ENCODE peak calls at places on chromosomes 4 and X, in ten cellular contexts. One of them, this sample, is unnamed. For H3K9me3, the result is how much of the 10 kb centered on the place peaks cover.

GRCh38 chrX:153766871-153767673 is 3.0 kb downstream of the PLXNB3 start:
- DNase-seq in astrocyte: no peak
- DNase-seq in CD4-positive, alpha-beta memory T cell: no peak
- DNase-seq in esophagus squamous epithelium: no peak
- DNase-seq in endothelial cell of umbilical vein: no peak
- DNase-seq in AG04450: no peak
- DNase-seq in naive thymus-derived CD4-positive, alpha-beta T cell: no peak
- DNase-seq in IMR-90: no peak
- DNase-seq in fibroblast of lung: no peak
- DNase-seq in cardiac muscle cell: no peak
- DNase-seq in this sample: no peak

GRCh38 chrX:50470103-50471031 is at the start of gene DGKK:
- DNase-seq in fibroblast of lung: no peak
- DNase-seq in naive thymus-derived CD4-positive, alpha-beta T cell: no peak
- DNase-seq in AG04450: no peak
- DNase-seq in cardiac muscle cell: peak
- DNase-seq in esophagus squamous epithelium: no peak
- DNase-seq in CD4-positive, alpha-beta memory T cell: no peak
- DNase-seq in astrocyte: no peak
- DNase-seq in endothelial cell of umbilical vein: no peak
- DNase-seq in IMR-90: no peak
- DNase-seq in this sample: no peak

GRCh38 chrX:102835504-102836146 is 101.4 kb upstream of the RAB40AL start:
- DNase-seq in esophagus squamous epithelium: no peak
- DNase-seq in AG04450: no peak
- DNase-seq in naive thymus-derived CD4-positive, alpha-beta T cell: peak
- DNase-seq in cardiac muscle cell: peak
- DNase-seq in IMR-90: peak
- DNase-seq in endothelial cell of umbilical vein: peak
- DNase-seq in fibroblast of lung: no peak
- DNase-seq in CD4-positive, alpha-beta memory T cell: no peak
- DNase-seq in astrocyte: no peak
- DNase-seq in this sample: no peak

GRCh38 chrX:39805022-39805421 is 292.7 kb downstream of the BCOR start:
- DNase-seq in CD4-positive, alpha-beta memory T cell: no peak
- DNase-seq in IMR-90: no peak
- DNase-seq in endothelial cell of umbilical vein: no peak
- DNase-seq in astrocyte: no peak
- DNase-seq in naive thymus-derived CD4-positive, alpha-beta T cell: no peak
- DNase-seq in AG04450: no peak
- DNase-seq in fibroblast of lung: no peak
- DNase-seq in esophagus squamous epithelium: no peak
- DNase-seq in cardiac muscle cell: no peak
- DNase-seq in this sample: no peak

GRCh38 chrX:106894978-106895452 is 8.1 kb downstream of the RIPPLY1 start:
- DNase-seq in IMR-90: peak
- DNase-seq in AG04450: peak
- DNase-seq in fibroblast of lung: peak
- DNase-seq in endothelial cell of umbilical vein: peak
- DNase-seq in cardiac muscle cell: no peak
- DNase-seq in naive thymus-derived CD4-positive, alpha-beta T cell: no peak
- DNase-seq in esophagus squamous epithelium: no peak
- DNase-seq in CD4-positive, alpha-beta memory T cell: no peak
- DNase-seq in astrocyte: peak
- DNase-seq in this sample: peak

GRCh38 chr4:90113881-90114457 is 13.2 kb upstream of the CCSER1 start:
- DNase-seq in astrocyte: no peak
- DNase-seq in naive thymus-derived CD4-positive, alpha-beta T cell: no peak
- DNase-seq in CD4-positive, alpha-beta memory T cell: no peak
- DNase-seq in fibroblast of lung: peak
- DNase-seq in esophagus squamous epithelium: no peak
- DNase-seq in IMR-90: no peak
- DNase-seq in AG04450: no peak
- DNase-seq in cardiac muscle cell: no peak
- DNase-seq in endothelial cell of umbilical vein: no peak
- DNase-seq in this sample: no peak

GRCh38 chrX:19920945-19921344 is 33.5 kb upstream of the SH3KBP1 start:
- DNase-seq in AG04450: no peak
- DNase-seq in naive thymus-derived CD4-positive, alpha-beta T cell: no peak
- DNase-seq in cardiac muscle cell: no peak
- DNase-seq in astrocyte: no peak
- DNase-seq in fibroblast of lung: no peak
- DNase-seq in endothelial cell of umbilical vein: no peak
- DNase-seq in CD4-positive, alpha-beta memory T cell: no peak
- DNase-seq in esophagus squamous epithelium: no peak
- DNase-seq in IMR-90: no peak
- DNase-seq in this sample: no peak

GRCh38 chr4:151356510-151356909 is 31.1 kb upstream of the SH3D19 start:
- DNase-seq in IMR-90: peak
- DNase-seq in cardiac muscle cell: no peak
- DNase-seq in naive thymus-derived CD4-positive, alpha-beta T cell: no peak
- DNase-seq in AG04450: no peak
- DNase-seq in astrocyte: peak
- DNase-seq in CD4-positive, alpha-beta memory T cell: no peak
- DNase-seq in fibroblast of lung: peak
- DNase-seq in esophagus squamous epithelium: no peak
- DNase-seq in endothelial cell of umbilical vein: peak
- DNase-seq in this sample: no peak

GRCh38 chrX:108167211-108167872 is 75.8 kb downstream of the ATG4A start:
- DNase-seq in IMR-90: peak
- DNase-seq in fibroblast of lung: peak
- DNase-seq in CD4-positive, alpha-beta memory T cell: no peak
- DNase-seq in esophagus squamous epithelium: no peak
- DNase-seq in cardiac muscle cell: no peak
- DNase-seq in naive thymus-derived CD4-positive, alpha-beta T cell: no peak
- DNase-seq in AG04450: no peak
- DNase-seq in endothelial cell of umbilical vein: peak
- DNase-seq in astrocyte: peak
- DNase-seq in this sample: no peak

GRCh38 chr4:158008551-158009218 is 164.1 kb downstream of the GASK1B start:
- DNase-seq in IMR-90: peak
- DNase-seq in fibroblast of lung: peak
- DNase-seq in naive thymus-derived CD4-positive, alpha-beta T cell: no peak
- DNase-seq in AG04450: no peak
- DNase-seq in astrocyte: peak
- DNase-seq in endothelial cell of umbilical vein: peak
- DNase-seq in esophagus squamous epithelium: no peak
- DNase-seq in cardiac muscle cell: no peak
- DNase-seq in CD4-positive, alpha-beta memory T cell: no peak
- DNase-seq in this sample: no peak

GRCh38 chrX:54961750-54962149 is 32.2 kb downstream of the PFKFB1 start:
- DNase-seq in endothelial cell of umbilical vein: no peak
- DNase-seq in cardiac muscle cell: no peak
- DNase-seq in esophagus squamous epithelium: no peak
- DNase-seq in astrocyte: no peak
- DNase-seq in naive thymus-derived CD4-positive, alpha-beta T cell: no peak
- DNase-seq in IMR-90: no peak
- DNase-seq in fibroblast of lung: no peak
- DNase-seq in CD4-positive, alpha-beta memory T cell: no peak
- DNase-seq in AG04450: no peak
- DNase-seq in this sample: no peak

GRCh38 chrX:109890910-109891502 is 111.9 kb upstream of the TMEM164 start:
- DNase-seq in astrocyte: peak
- DNase-seq in CD4-positive, alpha-beta memory T cell: peak
- DNase-seq in AG04450: no peak
- DNase-seq in endothelial cell of umbilical vein: peak
- DNase-seq in cardiac muscle cell: peak
- DNase-seq in esophagus squamous epithelium: no peak
- DNase-seq in fibroblast of lung: peak
- DNase-seq in IMR-90: peak
- DNase-seq in naive thymus-derived CD4-positive, alpha-beta T cell: peak
- DNase-seq in this sample: peak

GRCh38 chrX:5648941-5649568 is 579.6 kb downstream of the NLGN4X start:
- DNase-seq in esophagus squamous epithelium: no peak
- DNase-seq in IMR-90: no peak
- DNase-seq in CD4-positive, alpha-beta memory T cell: no peak
- DNase-seq in astrocyte: no peak
- DNase-seq in naive thymus-derived CD4-positive, alpha-beta T cell: no peak
- DNase-seq in fibroblast of lung: no peak
- DNase-seq in AG04450: no peak
- DNase-seq in cardiac muscle cell: no peak
- DNase-seq in endothelial cell of umbilical vein: no peak
- DNase-seq in this sample: no peak

GRCh38 chr4:140095694-140096482 is 58.1 kb downstream of the MAML3 start:
- DNase-seq in cardiac muscle cell: peak
- DNase-seq in endothelial cell of umbilical vein: peak
- DNase-seq in naive thymus-derived CD4-positive, alpha-beta T cell: peak
- DNase-seq in astrocyte: peak
- DNase-seq in IMR-90: peak
- DNase-seq in esophagus squamous epithelium: no peak
- DNase-seq in CD4-positive, alpha-beta memory T cell: peak
- DNase-seq in fibroblast of lung: peak
- DNase-seq in AG04450: peak
- DNase-seq in this sample: peak

GRCh38 chr4:167234388-167234881 is at the start of gene SPOCK3:
- DNase-seq in CD4-positive, alpha-beta memory T cell: no peak
- DNase-seq in esophagus squamous epithelium: no peak
- DNase-seq in fibroblast of lung: peak
- DNase-seq in astrocyte: peak
- DNase-seq in endothelial cell of umbilical vein: peak
- DNase-seq in AG04450: no peak
- DNase-seq in cardiac muscle cell: peak
- DNase-seq in IMR-90: no peak
- DNase-seq in naive thymus-derived CD4-positive, alpha-beta T cell: no peak
- DNase-seq in this sample: peak

GRCh38 chr4:74540193-74540592 is 95.3 kb downstream of the AREG start:
- DNase-seq in naive thymus-derived CD4-positive, alpha-beta T cell: no peak
- DNase-seq in AG04450: no peak
- DNase-seq in endothelial cell of umbilical vein: no peak
- DNase-seq in cardiac muscle cell: no peak
- DNase-seq in esophagus squamous epithelium: no peak
- DNase-seq in IMR-90: peak
- DNase-seq in astrocyte: peak
- DNase-seq in fibroblast of lung: peak
- DNase-seq in CD4-positive, alpha-beta memory T cell: no peak
- DNase-seq in this sample: no peak

GRCh38 chr4:60039908-60040307 is 1160.2 kb upstream of the ADGRL3 start:
- DNase-seq in IMR-90: no peak
- DNase-seq in fibroblast of lung: no peak
- DNase-seq in esophagus squamous epithelium: no peak
- DNase-seq in cardiac muscle cell: no peak
- DNase-seq in AG04450: no peak
- DNase-seq in CD4-positive, alpha-beta memory T cell: no peak
- DNase-seq in naive thymus-derived CD4-positive, alpha-beta T cell: no peak
- DNase-seq in astrocyte: no peak
- DNase-seq in endothelial cell of umbilical vein: no peak
- DNase-seq in this sample: no peak

GRCh38 chr4:169791527-169792156 is 33.9 kb upstream of the HPF1 start:
- DNase-seq in CD4-positive, alpha-beta memory T cell: no peak
- DNase-seq in naive thymus-derived CD4-positive, alpha-beta T cell: no peak
- DNase-seq in endothelial cell of umbilical vein: peak
- DNase-seq in fibroblast of lung: peak
- DNase-seq in IMR-90: peak
- DNase-seq in astrocyte: peak
- DNase-seq in esophagus squamous epithelium: no peak
- DNase-seq in AG04450: no peak
- DNase-seq in cardiac muscle cell: peak
- DNase-seq in this sample: peak

DNA sequence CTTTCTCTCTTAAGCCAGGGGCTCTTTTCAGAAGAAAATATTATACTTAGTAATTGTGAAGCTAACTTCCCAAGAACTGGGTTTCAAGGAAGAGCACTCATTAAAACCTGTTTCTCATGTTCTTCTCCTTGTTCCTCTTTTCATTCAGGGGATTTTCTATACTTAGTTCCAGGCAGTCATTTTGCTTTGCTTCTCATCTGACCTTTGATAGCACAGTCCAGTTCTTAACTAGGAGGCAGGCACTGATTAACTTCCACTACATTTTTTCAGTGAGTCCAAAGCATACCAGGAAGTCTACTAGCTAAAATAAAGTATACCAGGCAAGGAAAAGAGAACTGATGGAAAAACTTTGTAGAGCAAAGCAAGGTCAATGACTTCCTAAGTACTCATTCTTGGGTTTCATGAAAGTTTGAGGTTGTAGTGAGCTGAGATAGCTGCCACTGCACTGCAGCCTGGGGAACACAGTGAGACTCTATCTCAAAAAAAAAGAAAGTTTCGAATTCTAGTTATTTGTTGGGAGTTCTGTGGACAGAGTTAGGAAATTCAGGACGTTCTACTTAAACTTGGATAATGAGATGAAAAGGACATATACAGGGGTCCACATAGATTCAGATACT is 190.1 kb upstream of the HS3ST1 start:
- DNase-seq in CD4-positive, alpha-beta memory T cell: no peak
- DNase-seq in AG04450: no peak
- DNase-seq in fibroblast of lung: no peak
- DNase-seq in astrocyte: no peak
- DNase-seq in cardiac muscle cell: peak
- DNase-seq in naive thymus-derived CD4-positive, alpha-beta T cell: no peak
- DNase-seq in IMR-90: no peak
- DNase-seq in endothelial cell of umbilical vein: no peak
- DNase-seq in esophagus squamous epithelium: no peak
- DNase-seq in this sample: no peak
- H3K9me3 ChIP-seq in CD4-positive, alpha-beta memory T cell: under half
- H3K9me3 ChIP-seq in AG04450: under half
- H3K9me3 ChIP-seq in fibroblast of lung: under half
- H3K9me3 ChIP-seq in astrocyte: under half
- H3K9me3 ChIP-seq in cardiac muscle cell: under half
- H3K9me3 ChIP-seq in naive thymus-derived CD4-positive, alpha-beta T cell: under half
- H3K9me3 ChIP-seq in IMR-90: under half
- H3K9me3 ChIP-seq in endothelial cell of umbilical vein: under half
- H3K9me3 ChIP-seq in esophagus squamous epithelium: under half
- H3K9me3 ChIP-seq in this sample: under half

GRCh38 chr4:31530555-31530954 is 810.4 kb downstream of the PCDH7 start:
- DNase-seq in fibroblast of lung: no peak
- DNase-seq in cardiac muscle cell: no peak
- DNase-seq in IMR-90: no peak
- DNase-seq in AG04450: no peak
- DNase-seq in CD4-positive, alpha-beta memory T cell: no peak
- DNase-seq in astrocyte: no peak
- DNase-seq in esophagus squamous epithelium: no peak
- DNase-seq in endothelial cell of umbilical vein: no peak
- DNase-seq in naive thymus-derived CD4-positive, alpha-beta T cell: no peak
- DNase-seq in this sample: no peak
- H3K9me3 ChIP-seq in fibroblast of lung: under half
- H3K9me3 ChIP-seq in cardiac muscle cell: under half
- H3K9me3 ChIP-seq in IMR-90: under half
- H3K9me3 ChIP-seq in AG04450: under half
- H3K9me3 ChIP-seq in CD4-positive, alpha-beta memory T cell: under half
- H3K9me3 ChIP-seq in astrocyte: under half
- H3K9me3 ChIP-seq in esophagus squamous epithelium: under half
- H3K9me3 ChIP-seq in endothelial cell of umbilical vein: under half
- H3K9me3 ChIP-seq in naive thymus-derived CD4-positive, alpha-beta T cell: under half
- H3K9me3 ChIP-seq in this sample: under half

GRCh38 chr4:128247906-128248305 is 39.7 kb downstream of the PGRMC2 start:
- DNase-seq in IMR-90: no peak
- DNase-seq in cardiac muscle cell: no peak
- DNase-seq in endothelial cell of umbilical vein: no peak
- DNase-seq in naive thymus-derived CD4-positive, alpha-beta T cell: no peak
- DNase-seq in fibroblast of lung: no peak
- DNase-seq in AG04450: no peak
- DNase-seq in astrocyte: no peak
- DNase-seq in CD4-positive, alpha-beta memory T cell: no peak
- DNase-seq in esophagus squamous epithelium: no peak
- DNase-seq in this sample: no peak
- H3K9me3 ChIP-seq in IMR-90: under half
- H3K9me3 ChIP-seq in cardiac muscle cell: under half
- H3K9me3 ChIP-seq in endothelial cell of umbilical vein: under half
- H3K9me3 ChIP-seq in naive thymus-derived CD4-positive, alpha-beta T cell: under half
- H3K9me3 ChIP-seq in fibroblast of lung: under half
- H3K9me3 ChIP-seq in AG04450: under half
- H3K9me3 ChIP-seq in astrocyte: under half
- H3K9me3 ChIP-seq in CD4-positive, alpha-beta memory T cell: under half
- H3K9me3 ChIP-seq in esophagus squamous epithelium: under half
- H3K9me3 ChIP-seq in this sample: under half

GRCh38 chr4:41748074-41748787 is at the start of gene PHOX2B:
- DNase-seq in cardiac muscle cell: no peak
- DNase-seq in astrocyte: no peak
- DNase-seq in naive thymus-derived CD4-positive, alpha-beta T cell: no peak
- DNase-seq in IMR-90: no peak
- DNase-seq in fibroblast of lung: no peak
- DNase-seq in AG04450: no peak
- DNase-seq in CD4-positive, alpha-beta memory T cell: no peak
- DNase-seq in endothelial cell of umbilical vein: no peak
- DNase-seq in esophagus squamous epithelium: no peak
- DNase-seq in this sample: no peak
- H3K9me3 ChIP-seq in cardiac muscle cell: under half
- H3K9me3 ChIP-seq in astrocyte: under half
- H3K9me3 ChIP-seq in naive thymus-derived CD4-positive, alpha-beta T cell: under half
- H3K9me3 ChIP-seq in IMR-90: under half
- H3K9me3 ChIP-seq in fibroblast of lung: under half
- H3K9me3 ChIP-seq in AG04450: under half
- H3K9me3 ChIP-seq in CD4-positive, alpha-beta memory T cell: under half
- H3K9me3 ChIP-seq in endothelial cell of umbilical vein: under half
- H3K9me3 ChIP-seq in esophagus squamous epithelium: under half
- H3K9me3 ChIP-seq in this sample: under half

This sample was measured in heart right ventricle.